ENCODE peak calls at places on chromosome 17, in nine cellular contexts. J is prostate gland; R is GM23248; Y is thoracic aorta; M is ascending aorta; K is effector memory CD4-positive, alpha-beta T cell; Z is ovary; Q is MM.1S; F is esophagus squamous epithelium. I is an unnamed sample. For H3K9me3, the result is how much of the 10 kb centered on the place peaks cover.

GRCh38 chr17:72270530-72270929 is 149.7 kb downstream of the SOX9 start:
- DNase-seq in R (peak), Y (no peak), K (no peak), Z (no peak), F (no peak), Q (no peak), J (peak), M (peak), I (no peak)

GRCh38 chr17:73706428-73706827 is 62.2 kb upstream of the SDK2 start:
- DNase-seq in F (no peak), J (no peak), Q (no peak), K (no peak), Y (no peak), M (no peak), R (no peak), Z (no peak), I (no peak)

GRCh38 chr17:39244016-39244599 is 18.4 kb upstream of the STAC2 start:
- DNase-seq in K (no peak), Q (no peak), J (no peak), Z (no peak), R (no peak), M (no peak), Y (no peak), F (no peak), I (peak)

GRCh38 chr17:79031996-79032875 is 8.3 kb downstream of the C1QTNF1 start:
- DNase-seq in R (no peak), Y (no peak), Q (no peak), M (peak), F (no peak), Z (no peak), K (no peak), J (no peak), I (no peak)

GRCh38 chr17:12415031-12415430 is 250.7 kb upstream of the MYOCD start:
- DNase-seq in R (peak), Z (no peak), J (no peak), Q (no peak), F (no peak), K (no peak), M (peak), Y (no peak), I (no peak)

GRCh38 chr17:28684963-28685362 is 23.0 kb downstream of the SUPT6H start:
- DNase-seq in M (no peak), R (peak), Q (no peak), F (no peak), J (peak), Z (peak), Y (no peak), K (no peak), I (no peak)

GRCh38 chr17:59763861-59764260 is 56.4 kb downstream of the VMP1 start:
- DNase-seq in K (no peak), Q (no peak), J (no peak), R (peak), Z (no peak), M (no peak), Y (no peak), F (no peak), I (no peak)

GRCh38 chr17:81508639-81509047 is 4.0 kb downstream of the ACTG1 start:
- DNase-seq in Q (peak), Y (no peak), F (no peak), M (no peak), Z (no peak), J (no peak), R (peak), K (no peak), I (peak)

GRCh38 chr17:2814499-2815341 is 18.5 kb downstream of the RAP1GAP2 start:
- DNase-seq in Q (peak), J (no peak), M (no peak), Z (no peak), Y (no peak), R (no peak), F (no peak), K (peak), I (no peak)

GRCh38 chr17:13346081-13346533 is 255.6 kb downstream of the HS3ST3A1 start:
- DNase-seq in K (no peak), M (no peak), Q (no peak), R (peak), Y (no peak), Z (peak), F (no peak), J (no peak), I (no peak)

GRCh38 chr17:37068266-37068665 is 119.5 kb downstream of the AATF start:
- DNase-seq in Q (no peak), M (no peak), K (no peak), R (no peak), Z (peak), J (no peak), F (no peak), Y (no peak), I (no peak)

GRCh38 chr17:28173071-28173561 is 130.6 kb downstream of the NLK start:
- DNase-seq in Z (no peak), J (no peak), Y (no peak), F (no peak), R (no peak), K (no peak), Q (no peak), M (no peak), I (no peak)

GRCh38 chr17:2532146-2532720 is 20.5 kb upstream of the METTL16 start:
- DNase-seq in F (no peak), R (no peak), Z (no peak), M (no peak), Q (no peak), Y (no peak), K (no peak), J (no peak), I (no peak)

GRCh38 chr17:65359016-65359415 is 202.4 kb downstream of the AXIN2 start:
- DNase-seq in F (no peak), Z (no peak), Y (no peak), Q (no peak), J (no peak), K (no peak), R (peak), M (no peak), I (no peak)

GRCh38 chr17:21528031-21528684 is 152.0 kb downstream of the KCNJ12 start:
- DNase-seq in Q (no peak), J (no peak), F (no peak), Z (no peak), Y (no peak), M (no peak), R (no peak), K (no peak), I (no peak)

GRCh38 chr17:12627177-12627629 is 38.5 kb upstream of the MYOCD start:
- DNase-seq in Z (peak), K (no peak), Y (peak), M (peak), Q (no peak), J (peak), R (peak), F (no peak), I (peak)

GRCh38 chr17:82949361-82949760 is 109.5 kb upstream of the ZNF750 start:
- DNase-seq in Q (no peak), K (no peak), Z (no peak), M (no peak), J (no peak), R (no peak), Y (no peak), F (no peak), I (no peak)

GRCh38 chr17:82949984-82950383 is 110.2 kb upstream of the ZNF750 start:
- DNase-seq in F (no peak), Z (no peak), J (no peak), M (no peak), Q (no peak), R (no peak), K (no peak), Y (no peak), I (no peak)

GRCh38 chr17:82948081-82948511 is 108.3 kb upstream of the ZNF750 start:
- DNase-seq in M (no peak), J (no peak), Y (no peak), Z (no peak), F (no peak), Q (no peak), K (no peak), R (no peak), I (no peak)

GRCh38 chr17:82947051-82947991 is 107.5 kb upstream of the ZNF750 start:
- DNase-seq in J (no peak), R (no peak), F (no peak), Q (no peak), Z (no peak), M (no peak), Y (no peak), K (no peak), I (no peak)

DNA sequence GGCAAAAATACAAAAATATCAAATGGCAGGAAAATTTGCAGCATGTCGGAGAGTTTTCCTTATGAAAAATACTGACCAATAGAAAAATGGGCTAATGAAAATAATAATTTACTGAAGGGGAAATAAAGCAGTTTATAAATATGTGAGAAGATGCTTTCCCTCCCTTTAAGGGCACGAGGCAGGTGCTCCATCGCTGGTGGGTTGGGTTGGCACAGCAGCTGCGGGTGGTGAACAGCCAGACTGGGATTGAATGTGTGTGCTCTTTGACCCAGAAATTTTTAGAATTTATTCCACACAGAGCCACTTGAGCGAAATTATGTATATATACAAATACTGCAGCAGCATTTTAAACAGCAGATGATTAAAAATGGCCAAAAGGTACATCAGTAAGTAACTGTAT is 109.1 kb upstream of the ZNF750 start:
- DNase-seq in R (no peak), Z (no peak), F (no peak), J (no peak), K (no peak), Y (no peak), Q (no peak), M (no peak), I (no peak)
- H3K9me3 ChIP-seq in R (under half), Z (under half), F (half or more), J (under half), K (under half), Y (under half), Q (under half), M (under half), I (half or more)

DNA sequence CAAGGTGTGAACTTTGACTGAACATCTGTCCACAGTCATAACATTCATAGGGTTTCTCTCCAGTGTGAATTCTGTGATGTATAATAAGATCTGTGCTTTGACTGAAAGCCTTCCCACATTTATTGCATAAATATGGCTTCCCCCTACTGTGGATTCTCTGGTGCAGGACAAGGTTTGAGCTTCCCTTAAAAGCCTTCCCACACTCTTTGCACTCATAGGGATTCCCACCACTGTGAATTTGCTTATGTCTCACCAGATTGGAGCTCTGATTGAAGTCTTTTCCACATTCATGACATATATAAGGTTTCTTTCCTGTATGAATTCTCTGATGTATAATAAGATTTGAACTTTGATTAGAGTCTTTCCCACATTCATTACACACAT is 8.3 kb downstream of the ZNF594 start:
- DNase-seq in Z (no peak), Y (no peak), J (no peak), F (no peak), M (no peak), R (no peak), Q (no peak), K (no peak), I (no peak)
- H3K9me3 ChIP-seq in Z (half or more), Y (half or more), J (under half), F (half or more), M (half or more), R (under half), Q (under half), K (half or more), I (half or more)

DNA sequence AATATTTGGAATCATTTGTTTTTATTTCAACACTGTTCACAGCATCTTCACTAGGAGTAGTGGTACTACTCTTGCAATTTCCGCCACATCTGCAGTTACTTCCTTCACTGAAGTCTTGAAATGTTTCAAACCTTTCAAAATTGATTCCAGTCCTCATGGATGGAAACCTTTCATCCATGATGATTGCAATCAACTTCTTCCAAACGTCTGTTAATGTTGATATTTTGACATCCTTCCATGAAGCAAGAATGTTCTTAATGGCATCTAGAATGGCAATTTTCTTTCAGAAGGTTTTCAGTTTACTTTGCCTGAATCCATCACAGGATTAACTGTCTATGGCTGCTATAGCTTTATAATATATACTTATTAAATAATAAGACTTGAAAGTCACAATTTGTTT is 736.8 kb upstream of the CA10 start:
- DNase-seq in R (no peak), K (no peak), Y (no peak), Z (no peak), Q (no peak), F (no peak), M (no peak), J (no peak), I (no peak)
- H3K9me3 ChIP-seq in R (under half), K (under half), Y (under half), Z (under half), Q (under half), F (under half), M (under half), J (under half), I (under half)

DNA sequence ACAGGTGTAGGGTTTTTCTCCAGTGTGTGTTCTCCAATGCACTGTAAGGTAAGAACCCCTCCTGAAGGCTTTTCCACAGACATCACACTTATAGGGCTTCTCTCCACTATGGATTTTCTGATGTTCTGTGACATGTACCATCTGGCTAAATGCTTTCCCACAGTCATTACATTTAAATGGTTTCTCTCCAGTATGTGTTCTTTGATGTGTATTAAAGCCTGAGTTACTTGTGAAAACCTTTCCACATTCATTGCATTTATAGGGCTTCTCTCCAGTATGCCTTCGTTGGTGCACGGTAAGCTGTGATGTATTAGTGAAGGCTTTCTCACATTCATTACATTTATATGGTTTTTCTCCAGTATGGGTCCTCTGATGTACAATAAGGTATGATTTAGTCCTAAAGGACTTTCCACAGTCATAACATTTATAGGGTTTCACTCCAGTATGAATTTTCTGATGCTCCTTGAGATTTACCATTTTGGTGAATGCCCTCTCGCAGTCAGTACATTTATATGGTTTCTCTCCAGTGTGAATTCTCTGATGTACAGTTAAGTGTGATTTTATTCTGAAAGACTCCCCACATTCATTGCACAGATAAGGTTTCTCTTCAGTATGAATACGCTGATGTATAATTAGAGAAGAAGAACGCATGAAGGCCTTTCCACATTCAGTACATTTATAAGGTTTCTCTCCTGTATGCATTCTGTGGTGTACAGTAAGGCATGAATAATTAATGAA is 30.9 kb downstream of the ZNF624 start:
- DNase-seq in Z (no peak), F (no peak), J (no peak), R (no peak), Y (no peak), Q (no peak), M (no peak), K (no peak), I (no peak)
- H3K9me3 ChIP-seq in Z (under half), F (half or more), J (under half), R (under half), Y (half or more), Q (under half), M (half or more), K (under half), I (half or more)

GRCh38 chr17:56930739-56931337 is 17.0 kb upstream of the TRIM25 start:
- DNase-seq in K (no peak), F (no peak), M (no peak), Y (no peak), J (no peak), Q (no peak), R (no peak), Z (no peak), I (no peak)
- H3K9me3 ChIP-seq in K (under half), F (under half), M (under half), Y (under half), J (under half), Q (under half), R (under half), Z (under half), I (under half)